ENCODE peak calls at places on chromosomes 5 and 9, in eight cellular contexts. One of them, this sample, is unnamed.

GRCh38 chr5:140596364-140596763 is 31.7 kb downstream of the SLC35A4 start:
- DNase-seq in heart left ventricle: no peak
- DNase-seq in left lung: no peak
- DNase-seq in cardiac muscle cell: no peak
- DNase-seq in psoas muscle: no peak
- DNase-seq in fibroblast of lung: no peak
- DNase-seq in testis: peak; percentile 87
- DNase-seq in dorsolateral prefrontal cortex: no peak
- DNase-seq in this sample: no peak

GRCh38 chr9:121612511-121612998 is 38.9 kb upstream of the DAB2IP start:
- DNase-seq in heart left ventricle: peak; percentile 46
- DNase-seq in left lung: no peak
- DNase-seq in cardiac muscle cell: peak; percentile 67
- DNase-seq in psoas muscle: no peak
- DNase-seq in fibroblast of lung: no peak
- DNase-seq in testis: no peak
- DNase-seq in dorsolateral prefrontal cortex: no peak
- DNase-seq in this sample: no peak

GRCh38 chr9:93062364-93062763 is 3.9 kb downstream of the SUSD3 start:
- DNase-seq in heart left ventricle: no peak
- DNase-seq in left lung: peak; percentile 23
- DNase-seq in cardiac muscle cell: no peak
- DNase-seq in psoas muscle: no peak
- DNase-seq in fibroblast of lung: no peak
- DNase-seq in testis: no peak
- DNase-seq in dorsolateral prefrontal cortex: no peak
- DNase-seq in this sample: no peak

GRCh38 chr5:132483101-132483500 is 7.5 kb downstream of the IRF1 start:
- DNase-seq in heart left ventricle: no peak
- DNase-seq in left lung: no peak
- DNase-seq in cardiac muscle cell: no peak
- DNase-seq in psoas muscle: no peak
- DNase-seq in fibroblast of lung: no peak
- DNase-seq in testis: no peak
- DNase-seq in dorsolateral prefrontal cortex: no peak
- DNase-seq in this sample: no peak

GRCh38 chr5:54663876-54664275 is 146.3 kb downstream of the SNX18 start:
- DNase-seq in heart left ventricle: peak; percentile 48
- DNase-seq in left lung: no peak
- DNase-seq in cardiac muscle cell: no peak
- DNase-seq in psoas muscle: peak; percentile 59
- DNase-seq in fibroblast of lung: peak; percentile 96
- DNase-seq in testis: no peak
- DNase-seq in dorsolateral prefrontal cortex: no peak
- DNase-seq in this sample: no peak

GRCh38 chr9:122394265-122395242 is 23.7 kb downstream of the PTGS1 start:
- DNase-seq in heart left ventricle: peak; percentile 79
- DNase-seq in left lung: no peak
- DNase-seq in cardiac muscle cell: no peak
- DNase-seq in psoas muscle: peak; percentile 69
- DNase-seq in fibroblast of lung: peak; percentile 88
- DNase-seq in testis: no peak
- DNase-seq in dorsolateral prefrontal cortex: no peak
- DNase-seq in this sample: no peak

GRCh38 chr9:134187110-134187531 is 22.8 kb upstream of the RNU6ATAC start:
- DNase-seq in heart left ventricle: peak; percentile 16
- DNase-seq in left lung: peak; percentile 57
- DNase-seq in cardiac muscle cell: no peak
- DNase-seq in psoas muscle: peak; percentile 9
- DNase-seq in fibroblast of lung: no peak
- DNase-seq in testis: no peak
- DNase-seq in dorsolateral prefrontal cortex: no peak
- DNase-seq in this sample: no peak

GRCh38 chr9:125989090-125989501 is 241.9 kb downstream of the PBX3 start:
- DNase-seq in heart left ventricle: no peak
- DNase-seq in left lung: no peak
- DNase-seq in cardiac muscle cell: no peak
- DNase-seq in psoas muscle: no peak
- DNase-seq in fibroblast of lung: no peak
- DNase-seq in testis: no peak
- DNase-seq in dorsolateral prefrontal cortex: peak; percentile 20
- DNase-seq in this sample: no peak

GRCh38 chr9:126298319-126298801 is 28.3 kb upstream of the MVB12B start:
- DNase-seq in heart left ventricle: no peak
- DNase-seq in left lung: no peak
- DNase-seq in cardiac muscle cell: no peak
- DNase-seq in psoas muscle: no peak
- DNase-seq in fibroblast of lung: no peak
- DNase-seq in testis: no peak
- DNase-seq in dorsolateral prefrontal cortex: peak; percentile 85
- DNase-seq in this sample: no peak

GRCh38 chr5:179827684-179828083 is 7.0 kb downstream of the SQSTM1 start:
- DNase-seq in heart left ventricle: peak; percentile 54
- DNase-seq in left lung: peak; percentile 78
- DNase-seq in cardiac muscle cell: no peak
- DNase-seq in psoas muscle: no peak
- DNase-seq in fibroblast of lung: peak; percentile 41
- DNase-seq in testis: no peak
- DNase-seq in dorsolateral prefrontal cortex: no peak
- DNase-seq in this sample: no peak

GRCh38 chr9:92142329-92142728 is 27.1 kb upstream of the SPTLC1 start:
- DNase-seq in heart left ventricle: no peak
- DNase-seq in left lung: no peak
- DNase-seq in cardiac muscle cell: no peak
- DNase-seq in psoas muscle: no peak
- DNase-seq in fibroblast of lung: no peak
- DNase-seq in testis: no peak
- DNase-seq in dorsolateral prefrontal cortex: no peak
- DNase-seq in this sample: no peak

GRCh38 chr9:122239722-122240121 is 11.0 kb upstream of the LHX6 start:
- DNase-seq in heart left ventricle: peak; percentile 62
- DNase-seq in left lung: no peak
- DNase-seq in cardiac muscle cell: no peak
- DNase-seq in psoas muscle: no peak
- DNase-seq in fibroblast of lung: no peak
- DNase-seq in testis: no peak
- DNase-seq in dorsolateral prefrontal cortex: no peak
- DNase-seq in this sample: no peak

GRCh38 chr9:105413486-105414068 is 34.3 kb upstream of the FSD1L start:
- DNase-seq in heart left ventricle: no peak
- DNase-seq in left lung: no peak
- DNase-seq in cardiac muscle cell: peak; percentile 35
- DNase-seq in psoas muscle: no peak
- DNase-seq in fibroblast of lung: peak; percentile 64
- DNase-seq in testis: peak; percentile 53
- DNase-seq in dorsolateral prefrontal cortex: no peak
- DNase-seq in this sample: no peak

GRCh38 chr5:66621146-66621545 is 25.0 kb downstream of the MAST4 start:
- DNase-seq in heart left ventricle: no peak
- DNase-seq in left lung: no peak
- DNase-seq in cardiac muscle cell: no peak
- DNase-seq in psoas muscle: no peak
- DNase-seq in fibroblast of lung: no peak
- DNase-seq in testis: no peak
- DNase-seq in dorsolateral prefrontal cortex: no peak
- DNase-seq in this sample: no peak

GRCh38 chr5:83974151-83974822 is 253.6 kb upstream of the HAPLN1 start:
- DNase-seq in heart left ventricle: no peak
- DNase-seq in left lung: no peak
- DNase-seq in cardiac muscle cell: peak; percentile 16
- DNase-seq in psoas muscle: no peak
- DNase-seq in fibroblast of lung: peak; percentile 6
- DNase-seq in testis: no peak
- DNase-seq in dorsolateral prefrontal cortex: no peak
- DNase-seq in this sample: no peak

GRCh38 chr5:112119969-112120368 is 299.1 kb downstream of the EPB41L4A start:
- DNase-seq in heart left ventricle: no peak
- DNase-seq in left lung: no peak
- DNase-seq in cardiac muscle cell: no peak
- DNase-seq in psoas muscle: no peak
- DNase-seq in fibroblast of lung: no peak
- DNase-seq in testis: no peak
- DNase-seq in dorsolateral prefrontal cortex: no peak
- DNase-seq in this sample: no peak

GRCh38 chr5:169302491-169303118 is 1.7 kb upstream of the SLIT3 start:
- DNase-seq in heart left ventricle: peak; percentile 65
- DNase-seq in left lung: peak; percentile 74
- DNase-seq in cardiac muscle cell: peak; percentile 85
- DNase-seq in psoas muscle: peak; percentile 67
- DNase-seq in fibroblast of lung: peak; percentile 85
- DNase-seq in testis: peak; percentile 85
- DNase-seq in dorsolateral prefrontal cortex: peak; percentile 62
- DNase-seq in this sample: no peak

GRCh38 chr9:95515272-95516113 is 1.3 kb downstream of the PTCH1 start:
- DNase-seq in heart left ventricle: no peak
- DNase-seq in left lung: no peak
- DNase-seq in cardiac muscle cell: peak; percentile 60
- DNase-seq in psoas muscle: no peak
- DNase-seq in fibroblast of lung: no peak
- DNase-seq in testis: peak; percentile 44
- DNase-seq in dorsolateral prefrontal cortex: no peak
- DNase-seq in this sample: no peak

GRCh38 chr5:141598389-141599360 is 20.1 kb downstream of the DIAPH1 start:
- DNase-seq in heart left ventricle: no peak
- DNase-seq in left lung: no peak
- DNase-seq in cardiac muscle cell: no peak
- DNase-seq in psoas muscle: no peak
- DNase-seq in fibroblast of lung: peak; percentile 27
- DNase-seq in testis: no peak
- DNase-seq in dorsolateral prefrontal cortex: no peak
- DNase-seq in this sample: no peak

GRCh38 chr9:15286288-15286834 is 20.7 kb downstream of the TTC39B start:
- DNase-seq in heart left ventricle: no peak
- DNase-seq in left lung: no peak
- DNase-seq in cardiac muscle cell: no peak
- DNase-seq in psoas muscle: no peak
- DNase-seq in fibroblast of lung: no peak
- DNase-seq in testis: no peak
- DNase-seq in dorsolateral prefrontal cortex: no peak
- DNase-seq in this sample: no peak

GRCh38 chr9:121288874-121289553 is 21.1 kb downstream of the GSN start:
- DNase-seq in heart left ventricle: peak; percentile 87
- DNase-seq in left lung: no peak
- DNase-seq in cardiac muscle cell: peak; percentile 78
- DNase-seq in psoas muscle: peak; percentile 49
- DNase-seq in fibroblast of lung: peak; percentile 50
- DNase-seq in testis: peak; percentile 77
- DNase-seq in dorsolateral prefrontal cortex: peak; percentile 82
- DNase-seq in this sample: no peak

GRCh38 chr5:138468966-138469539 is 3.8 kb downstream of the EGR1 start:
- DNase-seq in heart left ventricle: no peak
- DNase-seq in left lung: no peak
- DNase-seq in cardiac muscle cell: no peak
- DNase-seq in psoas muscle: no peak
- DNase-seq in fibroblast of lung: no peak
- DNase-seq in testis: no peak
- DNase-seq in dorsolateral prefrontal cortex: no peak
- DNase-seq in this sample: no peak

GRCh38 chr9:134403292-134403681 is 77.0 kb downstream of the RXRA start:
- DNase-seq in heart left ventricle: peak; percentile 88
- DNase-seq in left lung: no peak
- DNase-seq in cardiac muscle cell: no peak
- DNase-seq in psoas muscle: peak; percentile 78
- DNase-seq in fibroblast of lung: no peak
- DNase-seq in testis: no peak
- DNase-seq in dorsolateral prefrontal cortex: no peak
- DNase-seq in this sample: no peak

GRCh38 chr5:145917288-145917687 is 19.1 kb upstream of the SH3RF2 start:
- DNase-seq in heart left ventricle: no peak
- DNase-seq in left lung: no peak
- DNase-seq in cardiac muscle cell: no peak
- DNase-seq in psoas muscle: no peak
- DNase-seq in fibroblast of lung: no peak
- DNase-seq in testis: no peak
- DNase-seq in dorsolateral prefrontal cortex: no peak
- DNase-seq in this sample: no peak
- H3K27me3 ChIP-seq in heart left ventricle: no peaks in the 10 kb centered on the region
- H3K27me3 ChIP-seq in left lung: no peaks in the 10 kb centered on the region
- H3K27me3 ChIP-seq in cardiac muscle cell: no peaks in the 10 kb centered on the region
- H3K27me3 ChIP-seq in psoas muscle: no peaks in the 10 kb centered on the region
- H3K27me3 ChIP-seq in fibroblast of lung: no peaks in the 10 kb centered on the region
- H3K27me3 ChIP-seq in testis: no peaks in the 10 kb centered on the region
- H3K27me3 ChIP-seq in dorsolateral prefrontal cortex: no peaks in the 10 kb centered on the region
- H3K27me3 ChIP-seq in this sample: no peaks in the 10 kb centered on the region

DNA sequence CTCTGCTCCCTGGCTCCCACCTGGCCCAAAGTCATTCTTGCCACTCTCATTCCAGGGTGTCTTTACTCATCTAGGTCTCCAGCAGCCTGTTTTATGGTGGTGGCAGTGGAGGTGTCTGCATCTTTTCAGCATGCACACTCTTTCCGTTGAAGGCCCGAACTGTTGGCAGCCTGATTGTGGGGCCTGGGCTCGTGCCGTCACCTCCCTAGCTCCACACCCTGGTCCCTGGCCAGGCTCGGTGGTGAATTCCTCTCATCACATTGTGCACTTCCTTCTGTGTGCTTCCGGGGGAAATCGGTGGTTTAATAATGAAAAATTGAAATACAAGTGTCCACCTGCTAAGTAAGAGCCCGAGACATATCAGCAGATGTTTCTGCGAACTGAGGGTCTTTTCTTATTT is 214.3 kb downstream of the TRIO start:
- DNase-seq in heart left ventricle: peak; percentile 83
- DNase-seq in left lung: no peak
- DNase-seq in cardiac muscle cell: peak; percentile 24
- DNase-seq in psoas muscle: no peak
- DNase-seq in fibroblast of lung: no peak
- DNase-seq in testis: no peak
- DNase-seq in dorsolateral prefrontal cortex: no peak
- DNase-seq in this sample: no peak
- H3K4me3 ChIP-seq in heart left ventricle: no peak overlapping the region
- H3K4me3 ChIP-seq in left lung: no peak overlapping the region
- H3K4me3 ChIP-seq in cardiac muscle cell: no peak overlapping the region
- H3K4me3 ChIP-seq in psoas muscle: no peak overlapping the region
- H3K4me3 ChIP-seq in fibroblast of lung: no peak overlapping the region
- H3K4me3 ChIP-seq in testis: no peak overlapping the region
- H3K4me3 ChIP-seq in dorsolateral prefrontal cortex: peak overlapping the region; percentile 6
- H3K4me3 ChIP-seq in this sample: no peak overlapping the region

DNA sequence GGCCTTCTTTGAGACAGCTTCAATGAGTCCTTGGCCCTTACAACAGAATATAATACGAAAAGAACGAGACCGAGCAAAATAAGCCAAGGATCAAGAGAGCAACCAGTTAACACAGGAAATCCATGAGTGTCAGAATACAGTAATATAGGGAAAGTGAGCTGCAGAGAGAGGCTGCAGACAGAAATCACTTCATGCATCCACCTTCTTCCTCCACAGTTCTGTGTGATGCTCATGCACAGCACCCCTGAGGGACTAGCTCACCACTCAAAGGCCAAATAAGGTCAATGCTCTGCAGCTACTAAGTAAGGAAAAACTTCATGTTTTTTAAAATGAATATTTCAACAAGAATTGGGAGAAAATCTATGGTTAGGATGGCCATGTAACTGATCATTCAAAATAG is 257.1 kb downstream of the MCTP1 start:
- DNase-seq in heart left ventricle: no peak
- DNase-seq in left lung: no peak
- DNase-seq in cardiac muscle cell: no peak
- DNase-seq in psoas muscle: no peak
- DNase-seq in fibroblast of lung: no peak
- DNase-seq in testis: no peak
- DNase-seq in dorsolateral prefrontal cortex: no peak
- DNase-seq in this sample: no peak
- H3K27ac ChIP-seq in heart left ventricle: no peak overlapping the region
- H3K27ac ChIP-seq in left lung: no peak overlapping the region
- H3K27ac ChIP-seq in cardiac muscle cell: no peak overlapping the region
- H3K27ac ChIP-seq in psoas muscle: no peak overlapping the region
- H3K27ac ChIP-seq in fibroblast of lung: no peak overlapping the region
- H3K27ac ChIP-seq in testis: no peak overlapping the region
- H3K27ac ChIP-seq in dorsolateral prefrontal cortex: no peak overlapping the region
- H3K27ac ChIP-seq in this sample: no peak overlapping the region

GRCh38 chr5:3825888-3826465 is 230.3 kb downstream of the IRX1 start:
- DNase-seq in heart left ventricle: no peak
- DNase-seq in left lung: no peak
- DNase-seq in cardiac muscle cell: no peak
- DNase-seq in psoas muscle: no peak
- DNase-seq in fibroblast of lung: no peak
- DNase-seq in testis: no peak
- DNase-seq in dorsolateral prefrontal cortex: no peak
- DNase-seq in this sample: no peak
- H3K27me3 ChIP-seq in heart left ventricle: no peaks in the 10 kb centered on the region
- H3K27me3 ChIP-seq in left lung: no peaks in the 10 kb centered on the region
- H3K27me3 ChIP-seq in cardiac muscle cell: no peaks in the 10 kb centered on the region
- H3K27me3 ChIP-seq in psoas muscle: no peaks in the 10 kb centered on the region
- H3K27me3 ChIP-seq in fibroblast of lung: no peaks in the 10 kb centered on the region
- H3K27me3 ChIP-seq in testis: no peaks in the 10 kb centered on the region
- H3K27me3 ChIP-seq in dorsolateral prefrontal cortex: no peaks in the 10 kb centered on the region
- H3K27me3 ChIP-seq in this sample: no peaks in the 10 kb centered on the region

This sample was measured in RWPE2.